ENCODE peak calls at places on chromosome 7, in four cellular contexts. L, V, C and H are unnamed samples.

GRCh38 chr7:30594055-30594539 is 581 bp upstream of the GARS1 start:
- DNase-seq in L (no peak), V (no peak), C (peak), H (peak)

GRCh38 chr7:19538036-19538435 is 170.8 kb downstream of the POLR1F start:
- DNase-seq in L (no peak), V (peak), C (no peak), H (no peak)

GRCh38 chr7:79454325-79454960 is 976 bp upstream of the MAGI2 start:
- DNase-seq in L (peak), V (no peak), C (peak), H (no peak)

GRCh38 chr7:5578441-5579024 is 154.9 kb upstream of the TNRC18 start:
- DNase-seq in L (no peak), V (no peak), C (no peak), H (no peak)

GRCh38 chr7:104968648-104969047 is 45.4 kb upstream of the KMT2E start:
- DNase-seq in L (no peak), V (no peak), C (no peak), H (no peak)

GRCh38 chr7:133409421-133409820 is 156.5 kb downstream of the EXOC4 start:
- DNase-seq in L (no peak), V (no peak), C (no peak), H (no peak)

GRCh38 chr7:22116451-22117027 is 170.8 kb upstream of the CDCA7L start:
- DNase-seq in L (no peak), V (no peak), C (no peak), H (no peak)

GRCh38 chr7:44398506-44398905 is 73.1 kb upstream of the CAMK2B start:
- DNase-seq in L (no peak), V (no peak), C (no peak), H (no peak)

GRCh38 chr7:123787227-123788007 is 38.6 kb upstream of the WASL start:
- DNase-seq in L (no peak), V (peak), C (no peak), H (no peak)